ENCODE peak calls at places on chromosomes 3 and 15, in ten cellular contexts. One of them, this sample, is unnamed.

GRCh38 chr3:116566478-116566960 is 121.2 kb upstream of the LSAMP start:
- DNase-seq in immature natural killer cell: no peak
- DNase-seq in HFFc6: no peak
- DNase-seq in EL: no peak
- DNase-seq in MV-4-11: no peak
- DNase-seq in activated CD8-positive, alpha-beta memory T cell treated with anti-CD3 and anti-CD28 coated beads for 48 hours: no peak
- DNase-seq in NCI-H1092 treated with DMSO at 0.1 percent for 48 hours: no peak
- DNase-seq in mucosa of descending colon: no peak
- DNase-seq in foreskin melanocyte: no peak
- DNase-seq in T-helper 1 cell: no peak
- DNase-seq in this sample: no peak

GRCh38 chr15:42919308-42919707 is 1.3 kb downstream of the TTBK2 start:
- DNase-seq in immature natural killer cell: no peak
- DNase-seq in HFFc6: no peak
- DNase-seq in EL: no peak
- DNase-seq in MV-4-11: no peak
- DNase-seq in activated CD8-positive, alpha-beta memory T cell treated with anti-CD3 and anti-CD28 coated beads for 48 hours: no peak
- DNase-seq in NCI-H1092 treated with DMSO at 0.1 percent for 48 hours: no peak
- DNase-seq in mucosa of descending colon: no peak
- DNase-seq in foreskin melanocyte: no peak
- DNase-seq in T-helper 1 cell: no peak
- DNase-seq in this sample: no peak

GRCh38 chr3:58471025-58471887 is 20.6 kb upstream of the KCTD6 start:
- DNase-seq in immature natural killer cell: peak
- DNase-seq in HFFc6: peak
- DNase-seq in EL: peak
- DNase-seq in MV-4-11: peak
- DNase-seq in activated CD8-positive, alpha-beta memory T cell treated with anti-CD3 and anti-CD28 coated beads for 48 hours: peak
- DNase-seq in NCI-H1092 treated with DMSO at 0.1 percent for 48 hours: peak
- DNase-seq in mucosa of descending colon: peak
- DNase-seq in foreskin melanocyte: no peak
- DNase-seq in T-helper 1 cell: no peak
- DNase-seq in this sample: no peak

GRCh38 chr15:64351265-64351664 is 4.7 kb downstream of the CSNK1G1 start:
- DNase-seq in immature natural killer cell: no peak
- DNase-seq in HFFc6: peak
- DNase-seq in EL: peak
- DNase-seq in MV-4-11: peak
- DNase-seq in activated CD8-positive, alpha-beta memory T cell treated with anti-CD3 and anti-CD28 coated beads for 48 hours: no peak
- DNase-seq in NCI-H1092 treated with DMSO at 0.1 percent for 48 hours: no peak
- DNase-seq in mucosa of descending colon: no peak
- DNase-seq in foreskin melanocyte: peak
- DNase-seq in T-helper 1 cell: no peak
- DNase-seq in this sample: no peak

GRCh38 chr3:150077107-150077506 is 106.4 kb upstream of the PFN2 start:
- DNase-seq in immature natural killer cell: no peak
- DNase-seq in HFFc6: no peak
- DNase-seq in EL: no peak
- DNase-seq in MV-4-11: no peak
- DNase-seq in activated CD8-positive, alpha-beta memory T cell treated with anti-CD3 and anti-CD28 coated beads for 48 hours: no peak
- DNase-seq in NCI-H1092 treated with DMSO at 0.1 percent for 48 hours: no peak
- DNase-seq in mucosa of descending colon: no peak
- DNase-seq in foreskin melanocyte: no peak
- DNase-seq in T-helper 1 cell: no peak
- DNase-seq in this sample: no peak

GRCh38 chr15:71116366-71116765 is 1.1 kb downstream of the THSD4 start:
- DNase-seq in immature natural killer cell: no peak
- DNase-seq in HFFc6: no peak
- DNase-seq in EL: peak
- DNase-seq in MV-4-11: no peak
- DNase-seq in activated CD8-positive, alpha-beta memory T cell treated with anti-CD3 and anti-CD28 coated beads for 48 hours: no peak
- DNase-seq in NCI-H1092 treated with DMSO at 0.1 percent for 48 hours: no peak
- DNase-seq in mucosa of descending colon: no peak
- DNase-seq in foreskin melanocyte: no peak
- DNase-seq in T-helper 1 cell: no peak
- DNase-seq in this sample: no peak

GRCh38 chr3:58474348-58474911 is 17.5 kb upstream of the KCTD6 start:
- DNase-seq in immature natural killer cell: no peak
- DNase-seq in HFFc6: no peak
- DNase-seq in EL: no peak
- DNase-seq in MV-4-11: peak
- DNase-seq in activated CD8-positive, alpha-beta memory T cell treated with anti-CD3 and anti-CD28 coated beads for 48 hours: no peak
- DNase-seq in NCI-H1092 treated with DMSO at 0.1 percent for 48 hours: peak
- DNase-seq in mucosa of descending colon: no peak
- DNase-seq in foreskin melanocyte: no peak
- DNase-seq in T-helper 1 cell: no peak
- DNase-seq in this sample: no peak

GRCh38 chr15:27623560-27624305 is 475.4 kb downstream of the OCA2 start:
- DNase-seq in immature natural killer cell: no peak
- DNase-seq in HFFc6: no peak
- DNase-seq in EL: no peak
- DNase-seq in MV-4-11: no peak
- DNase-seq in activated CD8-positive, alpha-beta memory T cell treated with anti-CD3 and anti-CD28 coated beads for 48 hours: no peak
- DNase-seq in NCI-H1092 treated with DMSO at 0.1 percent for 48 hours: no peak
- DNase-seq in mucosa of descending colon: no peak
- DNase-seq in foreskin melanocyte: no peak
- DNase-seq in T-helper 1 cell: no peak
- DNase-seq in this sample: no peak

GRCh38 chr15:90889736-90890456 is 5.6 kb downstream of the FES start:
- DNase-seq in immature natural killer cell: no peak
- DNase-seq in HFFc6: no peak
- DNase-seq in EL: no peak
- DNase-seq in MV-4-11: no peak
- DNase-seq in activated CD8-positive, alpha-beta memory T cell treated with anti-CD3 and anti-CD28 coated beads for 48 hours: no peak
- DNase-seq in NCI-H1092 treated with DMSO at 0.1 percent for 48 hours: no peak
- DNase-seq in mucosa of descending colon: no peak
- DNase-seq in foreskin melanocyte: no peak
- DNase-seq in T-helper 1 cell: no peak
- DNase-seq in this sample: no peak

GRCh38 chr15:47374222-47374621 is 343.1 kb upstream of the SEMA6D start:
- DNase-seq in immature natural killer cell: no peak
- DNase-seq in HFFc6: peak
- DNase-seq in EL: peak
- DNase-seq in MV-4-11: no peak
- DNase-seq in activated CD8-positive, alpha-beta memory T cell treated with anti-CD3 and anti-CD28 coated beads for 48 hours: no peak
- DNase-seq in NCI-H1092 treated with DMSO at 0.1 percent for 48 hours: no peak
- DNase-seq in mucosa of descending colon: no peak
- DNase-seq in foreskin melanocyte: peak
- DNase-seq in T-helper 1 cell: no peak
- DNase-seq in this sample: no peak

GRCh38 chr15:34335176-34335575 is 2.4 kb downstream of the SLC12A6 start:
- DNase-seq in immature natural killer cell: peak
- DNase-seq in HFFc6: no peak
- DNase-seq in EL: no peak
- DNase-seq in MV-4-11: peak
- DNase-seq in activated CD8-positive, alpha-beta memory T cell treated with anti-CD3 and anti-CD28 coated beads for 48 hours: no peak
- DNase-seq in NCI-H1092 treated with DMSO at 0.1 percent for 48 hours: no peak
- DNase-seq in mucosa of descending colon: no peak
- DNase-seq in foreskin melanocyte: no peak
- DNase-seq in T-helper 1 cell: no peak
- DNase-seq in this sample: no peak

GRCh38 chr15:74906450-74907276 is at the start of gene FAM219B:
- DNase-seq in immature natural killer cell: peak
- DNase-seq in HFFc6: peak
- DNase-seq in EL: peak
- DNase-seq in MV-4-11: peak
- DNase-seq in activated CD8-positive, alpha-beta memory T cell treated with anti-CD3 and anti-CD28 coated beads for 48 hours: peak
- DNase-seq in NCI-H1092 treated with DMSO at 0.1 percent for 48 hours: peak
- DNase-seq in mucosa of descending colon: peak
- DNase-seq in foreskin melanocyte: peak
- DNase-seq in T-helper 1 cell: peak
- DNase-seq in this sample: peak

GRCh38 chr15:88954431-88955277 is 41.5 kb upstream of the MFGE8 start:
- DNase-seq in immature natural killer cell: no peak
- DNase-seq in HFFc6: no peak
- DNase-seq in EL: no peak
- DNase-seq in MV-4-11: no peak
- DNase-seq in activated CD8-positive, alpha-beta memory T cell treated with anti-CD3 and anti-CD28 coated beads for 48 hours: no peak
- DNase-seq in NCI-H1092 treated with DMSO at 0.1 percent for 48 hours: no peak
- DNase-seq in mucosa of descending colon: no peak
- DNase-seq in foreskin melanocyte: no peak
- DNase-seq in T-helper 1 cell: no peak
- DNase-seq in this sample: no peak

GRCh38 chr15:70308011-70308761 is 210.5 kb upstream of the TLE3 start:
- DNase-seq in immature natural killer cell: peak
- DNase-seq in HFFc6: no peak
- DNase-seq in EL: no peak
- DNase-seq in MV-4-11: peak
- DNase-seq in activated CD8-positive, alpha-beta memory T cell treated with anti-CD3 and anti-CD28 coated beads for 48 hours: peak
- DNase-seq in NCI-H1092 treated with DMSO at 0.1 percent for 48 hours: no peak
- DNase-seq in mucosa of descending colon: no peak
- DNase-seq in foreskin melanocyte: no peak
- DNase-seq in T-helper 1 cell: no peak
- DNase-seq in this sample: no peak

GRCh38 chr3:41137686-41138111 is 61.6 kb upstream of the CTNNB1 start:
- DNase-seq in immature natural killer cell: no peak
- DNase-seq in HFFc6: no peak
- DNase-seq in EL: peak
- DNase-seq in MV-4-11: peak
- DNase-seq in activated CD8-positive, alpha-beta memory T cell treated with anti-CD3 and anti-CD28 coated beads for 48 hours: no peak
- DNase-seq in NCI-H1092 treated with DMSO at 0.1 percent for 48 hours: no peak
- DNase-seq in mucosa of descending colon: no peak
- DNase-seq in foreskin melanocyte: no peak
- DNase-seq in T-helper 1 cell: no peak
- DNase-seq in this sample: no peak

GRCh38 chr3:63386568-63386967 is 108.5 kb downstream of the SYNPR start:
- DNase-seq in immature natural killer cell: no peak
- DNase-seq in HFFc6: no peak
- DNase-seq in EL: peak
- DNase-seq in MV-4-11: no peak
- DNase-seq in activated CD8-positive, alpha-beta memory T cell treated with anti-CD3 and anti-CD28 coated beads for 48 hours: no peak
- DNase-seq in NCI-H1092 treated with DMSO at 0.1 percent for 48 hours: no peak
- DNase-seq in mucosa of descending colon: no peak
- DNase-seq in foreskin melanocyte: no peak
- DNase-seq in T-helper 1 cell: no peak
- DNase-seq in this sample: no peak

GRCh38 chr3:71488391-71488809 is 95.1 kb downstream of the FOXP1 start:
- DNase-seq in immature natural killer cell: no peak
- DNase-seq in HFFc6: no peak
- DNase-seq in EL: no peak
- DNase-seq in MV-4-11: no peak
- DNase-seq in activated CD8-positive, alpha-beta memory T cell treated with anti-CD3 and anti-CD28 coated beads for 48 hours: no peak
- DNase-seq in NCI-H1092 treated with DMSO at 0.1 percent for 48 hours: no peak
- DNase-seq in mucosa of descending colon: no peak
- DNase-seq in foreskin melanocyte: no peak
- DNase-seq in T-helper 1 cell: no peak
- DNase-seq in this sample: no peak

GRCh38 chr3:178690571-178690970 is 154.3 kb downstream of the KCNMB2 start:
- DNase-seq in immature natural killer cell: no peak
- DNase-seq in HFFc6: no peak
- DNase-seq in EL: no peak
- DNase-seq in MV-4-11: no peak
- DNase-seq in activated CD8-positive, alpha-beta memory T cell treated with anti-CD3 and anti-CD28 coated beads for 48 hours: no peak
- DNase-seq in NCI-H1092 treated with DMSO at 0.1 percent for 48 hours: no peak
- DNase-seq in mucosa of descending colon: no peak
- DNase-seq in foreskin melanocyte: no peak
- DNase-seq in T-helper 1 cell: no peak
- DNase-seq in this sample: no peak

GRCh38 chr3:52193059-52193458 is 4.9 kb upstream of the ALAS1 start:
- DNase-seq in immature natural killer cell: no peak
- DNase-seq in HFFc6: peak
- DNase-seq in EL: peak
- DNase-seq in MV-4-11: no peak
- DNase-seq in activated CD8-positive, alpha-beta memory T cell treated with anti-CD3 and anti-CD28 coated beads for 48 hours: no peak
- DNase-seq in NCI-H1092 treated with DMSO at 0.1 percent for 48 hours: no peak
- DNase-seq in mucosa of descending colon: no peak
- DNase-seq in foreskin melanocyte: peak
- DNase-seq in T-helper 1 cell: no peak
- DNase-seq in this sample: no peak

GRCh38 chr3:5030152-5030551 is 50.9 kb downstream of the BHLHE40 start:
- DNase-seq in immature natural killer cell: no peak
- DNase-seq in HFFc6: no peak
- DNase-seq in EL: no peak
- DNase-seq in MV-4-11: no peak
- DNase-seq in activated CD8-positive, alpha-beta memory T cell treated with anti-CD3 and anti-CD28 coated beads for 48 hours: no peak
- DNase-seq in NCI-H1092 treated with DMSO at 0.1 percent for 48 hours: no peak
- DNase-seq in mucosa of descending colon: no peak
- DNase-seq in foreskin melanocyte: no peak
- DNase-seq in T-helper 1 cell: no peak
- DNase-seq in this sample: no peak

GRCh38 chr3:60475096-60475495 is 776.2 kb downstream of the FHIT start:
- DNase-seq in immature natural killer cell: no peak
- DNase-seq in HFFc6: no peak
- DNase-seq in EL: no peak
- DNase-seq in MV-4-11: no peak
- DNase-seq in activated CD8-positive, alpha-beta memory T cell treated with anti-CD3 and anti-CD28 coated beads for 48 hours: no peak
- DNase-seq in NCI-H1092 treated with DMSO at 0.1 percent for 48 hours: no peak
- DNase-seq in mucosa of descending colon: no peak
- DNase-seq in foreskin melanocyte: no peak
- DNase-seq in T-helper 1 cell: no peak
- DNase-seq in this sample: no peak

GRCh38 chr3:130341388-130341787 is 4.1 kb upstream of the COL6A5 start:
- DNase-seq in immature natural killer cell: no peak
- DNase-seq in HFFc6: no peak
- DNase-seq in EL: no peak
- DNase-seq in MV-4-11: peak
- DNase-seq in activated CD8-positive, alpha-beta memory T cell treated with anti-CD3 and anti-CD28 coated beads for 48 hours: no peak
- DNase-seq in NCI-H1092 treated with DMSO at 0.1 percent for 48 hours: no peak
- DNase-seq in mucosa of descending colon: no peak
- DNase-seq in foreskin melanocyte: no peak
- DNase-seq in T-helper 1 cell: no peak
- DNase-seq in this sample: no peak

GRCh38 chr3:50583897-50584296 is 14.6 kb downstream of the HEMK1 start:
- DNase-seq in immature natural killer cell: no peak
- DNase-seq in HFFc6: no peak
- DNase-seq in EL: no peak
- DNase-seq in MV-4-11: no peak
- DNase-seq in activated CD8-positive, alpha-beta memory T cell treated with anti-CD3 and anti-CD28 coated beads for 48 hours: no peak
- DNase-seq in NCI-H1092 treated with DMSO at 0.1 percent for 48 hours: peak
- DNase-seq in mucosa of descending colon: no peak
- DNase-seq in foreskin melanocyte: no peak
- DNase-seq in T-helper 1 cell: no peak
- DNase-seq in this sample: no peak

GRCh38 chr15:34793071-34793470 is 2.3 kb downstream of the ACTC1 start:
- DNase-seq in immature natural killer cell: no peak
- DNase-seq in HFFc6: no peak
- DNase-seq in EL: no peak
- DNase-seq in MV-4-11: no peak
- DNase-seq in activated CD8-positive, alpha-beta memory T cell treated with anti-CD3 and anti-CD28 coated beads for 48 hours: no peak
- DNase-seq in NCI-H1092 treated with DMSO at 0.1 percent for 48 hours: no peak
- DNase-seq in mucosa of descending colon: no peak
- DNase-seq in foreskin melanocyte: no peak
- DNase-seq in T-helper 1 cell: no peak
- DNase-seq in this sample: no peak

GRCh38 chr3:171460226-171461086 is at the start of gene TNIK:
- DNase-seq in immature natural killer cell: peak
- DNase-seq in HFFc6: peak
- DNase-seq in EL: peak
- DNase-seq in MV-4-11: peak
- DNase-seq in activated CD8-positive, alpha-beta memory T cell treated with anti-CD3 and anti-CD28 coated beads for 48 hours: peak
- DNase-seq in NCI-H1092 treated with DMSO at 0.1 percent for 48 hours: peak
- DNase-seq in mucosa of descending colon: peak
- DNase-seq in foreskin melanocyte: peak
- DNase-seq in T-helper 1 cell: peak
- DNase-seq in this sample: peak

GRCh38 chr3:102069211-102069662 is 219.9 kb downstream of the NFKBIZ start:
- DNase-seq in immature natural killer cell: no peak
- DNase-seq in HFFc6: peak
- DNase-seq in EL: peak
- DNase-seq in MV-4-11: no peak
- DNase-seq in activated CD8-positive, alpha-beta memory T cell treated with anti-CD3 and anti-CD28 coated beads for 48 hours: no peak
- DNase-seq in NCI-H1092 treated with DMSO at 0.1 percent for 48 hours: no peak
- DNase-seq in mucosa of descending colon: no peak
- DNase-seq in foreskin melanocyte: peak
- DNase-seq in T-helper 1 cell: no peak
- DNase-seq in this sample: no peak

GRCh38 chr3:125695688-125696087 is 100.4 kb upstream of the OSBPL11 start:
- DNase-seq in immature natural killer cell: no peak
- DNase-seq in HFFc6: no peak
- DNase-seq in EL: no peak
- DNase-seq in MV-4-11: no peak
- DNase-seq in activated CD8-positive, alpha-beta memory T cell treated with anti-CD3 and anti-CD28 coated beads for 48 hours: no peak
- DNase-seq in NCI-H1092 treated with DMSO at 0.1 percent for 48 hours: no peak
- DNase-seq in mucosa of descending colon: no peak
- DNase-seq in foreskin melanocyte: no peak
- DNase-seq in T-helper 1 cell: no peak
- DNase-seq in this sample: no peak